ENCODE peak calls at places on chromosomes 6 and 20, in seven cellular contexts. One of them, this sample, is unnamed.
A peak's percentile ranks its signal among the peaks of the same experiment; 100 is the strongest.

GRCh38 chr20:1448081-1448627 is 18.5 kb downstream of the NSFL1C start:
- DNase-seq in testis: no peak
- DNase-seq in ovary: no peak
- DNase-seq in adrenal gland: peak; percentile 68
- DNase-seq in stomach: no peak
- DNase-seq in uterus: no peak
- DNase-seq in heart left ventricle: no peak
- DNase-seq in this sample: no peak

GRCh38 chr6:142409794-142410193 is 108.0 kb downstream of the ADGRG6 start:
- DNase-seq in ovary: no peak
- DNase-seq in heart left ventricle: no peak
- DNase-seq in testis: no peak
- DNase-seq in uterus: no peak
- DNase-seq in stomach: no peak
- DNase-seq in adrenal gland: no peak
- DNase-seq in this sample: no peak

GRCh38 chr6:136975089-136975715 is 53.1 kb downstream of the SLC35D3 start:
- DNase-seq in stomach: no peak
- DNase-seq in heart left ventricle: no peak
- DNase-seq in uterus: no peak
- DNase-seq in testis: no peak
- DNase-seq in adrenal gland: no peak
- DNase-seq in ovary: no peak
- DNase-seq in this sample: no peak

GRCh38 chr6:39772559-39773283 is 19.5 kb upstream of the DAAM2 start:
- DNase-seq in testis: peak; percentile 32
- DNase-seq in heart left ventricle: no peak
- DNase-seq in uterus: no peak
- DNase-seq in adrenal gland: no peak
- DNase-seq in ovary: no peak
- DNase-seq in stomach: no peak
- DNase-seq in this sample: no peak

GRCh38 chr6:81401970-81402690 is 350.4 kb downstream of the TENT5A start:
- DNase-seq in ovary: no peak
- DNase-seq in adrenal gland: peak; percentile 7
- DNase-seq in testis: no peak
- DNase-seq in stomach: no peak
- DNase-seq in uterus: no peak
- DNase-seq in heart left ventricle: no peak
- DNase-seq in this sample: no peak

GRCh38 chr6:52285174-52286068 is 879 bp upstream of the MCM3 start:
- DNase-seq in stomach: no peak
- DNase-seq in ovary: no peak
- DNase-seq in uterus: no peak
- DNase-seq in testis: no peak
- DNase-seq in adrenal gland: no peak
- DNase-seq in heart left ventricle: no peak
- DNase-seq in this sample: no peak

GRCh38 chr6:33298773-33299236 is at the start of gene RGL2:
- DNase-seq in testis: peak; percentile 77
- DNase-seq in ovary: peak; percentile 85
- DNase-seq in heart left ventricle: peak; percentile 91
- DNase-seq in adrenal gland: peak; percentile 85
- DNase-seq in stomach: peak; percentile 83
- DNase-seq in uterus: peak; percentile 84
- DNase-seq in this sample: peak; percentile 49

GRCh38 chr6:108862479-108863191 is 14.4 kb downstream of the ARMC2 start:
- DNase-seq in ovary: no peak
- DNase-seq in stomach: no peak
- DNase-seq in testis: peak; percentile 51
- DNase-seq in uterus: no peak
- DNase-seq in adrenal gland: peak; percentile 40
- DNase-seq in heart left ventricle: peak; percentile 53
- DNase-seq in this sample: no peak

GRCh38 chr6:11851405-11851804 is 72.8 kb upstream of the ADTRP start:
- DNase-seq in testis: no peak
- DNase-seq in stomach: no peak
- DNase-seq in uterus: no peak
- DNase-seq in ovary: no peak
- DNase-seq in adrenal gland: no peak
- DNase-seq in heart left ventricle: no peak
- DNase-seq in this sample: peak; percentile 56

GRCh38 chr6:162538643-162539064 is 188.9 kb downstream of the PRKN start:
- DNase-seq in adrenal gland: no peak
- DNase-seq in ovary: no peak
- DNase-seq in heart left ventricle: peak; percentile 79
- DNase-seq in testis: no peak
- DNase-seq in uterus: no peak
- DNase-seq in stomach: no peak
- DNase-seq in this sample: no peak

GRCh38 chr20:34111057-34111711 is 859 bp downstream of the EIF2S2 start:
- DNase-seq in testis: no peak
- DNase-seq in heart left ventricle: no peak
- DNase-seq in stomach: no peak
- DNase-seq in uterus: no peak
- DNase-seq in adrenal gland: peak; percentile 47
- DNase-seq in ovary: no peak
- DNase-seq in this sample: no peak

GRCh38 chr6:41277644-41278043 is 8.8 kb downstream of the TREM1 start:
- DNase-seq in adrenal gland: peak; percentile 27
- DNase-seq in uterus: no peak
- DNase-seq in heart left ventricle: no peak
- DNase-seq in ovary: no peak
- DNase-seq in testis: no peak
- DNase-seq in stomach: no peak
- DNase-seq in this sample: no peak

GRCh38 chr20:2165871-2166270 is 64.2 kb downstream of the STK35 start:
- DNase-seq in stomach: peak; percentile 3
- DNase-seq in testis: no peak
- DNase-seq in ovary: no peak
- DNase-seq in heart left ventricle: no peak
- DNase-seq in uterus: no peak
- DNase-seq in adrenal gland: no peak
- DNase-seq in this sample: no peak

GRCh38 chr6:100461920-100462295 is 2.8 kb downstream of the SIM1 start:
- DNase-seq in stomach: no peak
- DNase-seq in testis: no peak
- DNase-seq in heart left ventricle: no peak
- DNase-seq in ovary: no peak
- DNase-seq in uterus: no peak
- DNase-seq in adrenal gland: no peak
- DNase-seq in this sample: no peak

GRCh38 chr6:165876568-165876967 is 213.5 kb upstream of the PDE10A start:
- DNase-seq in uterus: peak; percentile 74
- DNase-seq in testis: no peak
- DNase-seq in adrenal gland: peak; percentile 58
- DNase-seq in stomach: no peak
- DNase-seq in ovary: peak; percentile 74
- DNase-seq in heart left ventricle: peak; percentile 68
- DNase-seq in this sample: no peak

GRCh38 chr6:83198486-83199172 is 5.5 kb downstream of the RWDD2A start:
- DNase-seq in adrenal gland: no peak
- DNase-seq in ovary: no peak
- DNase-seq in testis: no peak
- DNase-seq in uterus: no peak
- DNase-seq in stomach: no peak
- DNase-seq in heart left ventricle: no peak
- DNase-seq in this sample: peak; percentile 15

GRCh38 chr6:115570326-115570725 is 490.4 kb downstream of the FRK start:
- DNase-seq in testis: no peak
- DNase-seq in stomach: no peak
- DNase-seq in ovary: no peak
- DNase-seq in uterus: no peak
- DNase-seq in adrenal gland: no peak
- DNase-seq in heart left ventricle: no peak
- DNase-seq in this sample: no peak

GRCh38 chr6:157682856-157683481 is 140.1 kb upstream of the SNX9 start:
- DNase-seq in uterus: peak; percentile 45
- DNase-seq in ovary: no peak
- DNase-seq in adrenal gland: no peak
- DNase-seq in stomach: no peak
- DNase-seq in heart left ventricle: no peak
- DNase-seq in testis: no peak
- DNase-seq in this sample: no peak

GRCh38 chr20:62550087-62550565 is 74.3 kb upstream of the GATA5 start:
- DNase-seq in testis: peak; percentile 47
- DNase-seq in heart left ventricle: peak; percentile 94
- DNase-seq in uterus: peak; percentile 55
- DNase-seq in ovary: peak; percentile 13
- DNase-seq in adrenal gland: no peak
- DNase-seq in stomach: no peak
- DNase-seq in this sample: no peak

GRCh38 chr6:149060300-149060984 is 257.1 kb upstream of the TAB2 start:
- DNase-seq in uterus: no peak
- DNase-seq in adrenal gland: no peak
- DNase-seq in stomach: no peak
- DNase-seq in ovary: no peak
- DNase-seq in testis: no peak
- DNase-seq in heart left ventricle: peak; percentile 38
- DNase-seq in this sample: no peak

GRCh38 chr6:43714311-43715055 is 26.9 kb upstream of the MRPS18A start:
- DNase-seq in uterus: peak; percentile 83
- DNase-seq in stomach: no peak
- DNase-seq in ovary: peak; percentile 66
- DNase-seq in adrenal gland: peak; percentile 77
- DNase-seq in heart left ventricle: peak; percentile 51
- DNase-seq in testis: no peak
- DNase-seq in this sample: no peak

GRCh38 chr6:45472383-45472782 is 94.6 kb upstream of the SUPT3H start:
- DNase-seq in adrenal gland: peak; percentile 4
- DNase-seq in heart left ventricle: peak; percentile 26
- DNase-seq in ovary: peak; percentile 35
- DNase-seq in stomach: no peak
- DNase-seq in testis: no peak
- DNase-seq in uterus: no peak
- DNase-seq in this sample: no peak

GRCh38 chr6:138229072-138229471 is 10.8 kb upstream of the PBOV1 start:
- DNase-seq in ovary: no peak
- DNase-seq in adrenal gland: no peak
- DNase-seq in stomach: no peak
- DNase-seq in heart left ventricle: no peak
- DNase-seq in testis: no peak
- DNase-seq in uterus: no peak
- DNase-seq in this sample: no peak

GRCh38 chr20:1526896-1527295 is 30.6 kb downstream of the SIRPD start:
- DNase-seq in uterus: no peak
- DNase-seq in ovary: no peak
- DNase-seq in testis: no peak
- DNase-seq in heart left ventricle: no peak
- DNase-seq in adrenal gland: no peak
- DNase-seq in stomach: no peak
- DNase-seq in this sample: no peak

GRCh38 chr6:77055711-77056110 is 407.6 kb downstream of the HTR1B start:
- DNase-seq in stomach: no peak
- DNase-seq in adrenal gland: no peak
- DNase-seq in testis: no peak
- DNase-seq in heart left ventricle: no peak
- DNase-seq in uterus: no peak
- DNase-seq in ovary: no peak
- DNase-seq in this sample: no peak

GRCh38 chr20:57102566-57102965 is 163.9 kb downstream of the BMP7 start:
- DNase-seq in testis: no peak
- DNase-seq in adrenal gland: no peak
- DNase-seq in heart left ventricle: no peak
- DNase-seq in stomach: no peak
- DNase-seq in ovary: no peak
- DNase-seq in uterus: no peak
- DNase-seq in this sample: no peak

GRCh38 chr6:36116943-36117342 is 13.4 kb upstream of the MAPK13 start:
- DNase-seq in testis: no peak
- DNase-seq in heart left ventricle: no peak
- DNase-seq in stomach: no peak
- DNase-seq in uterus: no peak
- DNase-seq in adrenal gland: no peak
- DNase-seq in ovary: no peak
- DNase-seq in this sample: no peak
- TF ChIP-seq POLR2A in testis: no peak
- TF ChIP-seq POLR2A in heart left ventricle: no peak
- TF ChIP-seq POLR2A in stomach: no peak
- TF ChIP-seq POLR2A in uterus: no peak
- TF ChIP-seq POLR2A in adrenal gland: no peak
- TF ChIP-seq POLR2A in ovary: no peak
- TF ChIP-seq POLR2A in this sample: no peak

GRCh38 chr20:50175938-50176933 is 14.4 kb upstream of the CEBPB start:
- DNase-seq in uterus: no peak
- DNase-seq in heart left ventricle: no peak
- DNase-seq in stomach: no peak
- DNase-seq in testis: no peak
- DNase-seq in ovary: no peak
- DNase-seq in adrenal gland: no peak
- DNase-seq in this sample: no peak
- TF ChIP-seq POLR2A in uterus: no peak
- TF ChIP-seq POLR2A in heart left ventricle: no peak
- TF ChIP-seq POLR2A in stomach: no peak
- TF ChIP-seq POLR2A in testis: no peak
- TF ChIP-seq POLR2A in ovary: no peak
- TF ChIP-seq POLR2A in adrenal gland: no peak
- TF ChIP-seq POLR2A in this sample: no peak

GRCh38 chr6:37105782-37106137 is 64.2 kb upstream of the PIM1 start:
- DNase-seq in testis: no peak
- DNase-seq in uterus: no peak
- DNase-seq in adrenal gland: no peak
- DNase-seq in stomach: no peak
- DNase-seq in ovary: no peak
- DNase-seq in heart left ventricle: no peak
- DNase-seq in this sample: no peak

GRCh38 chr6:37102299-37103168 is 67.4 kb upstream of the PIM1 start:
- DNase-seq in stomach: peak; percentile 84
- DNase-seq in ovary: peak; percentile 87
- DNase-seq in adrenal gland: peak; percentile 97
- DNase-seq in uterus: peak; percentile 90
- DNase-seq in heart left ventricle: peak; percentile 95
- DNase-seq in testis: peak; percentile 84
- DNase-seq in this sample: peak; percentile 81

GRCh38 chr6:37104935-37105781 is 64.8 kb upstream of the PIM1 start:
- DNase-seq in heart left ventricle: no peak
- DNase-seq in ovary: no peak
- DNase-seq in testis: no peak
- DNase-seq in adrenal gland: no peak
- DNase-seq in uterus: no peak
- DNase-seq in stomach: no peak
- DNase-seq in this sample: no peak

GRCh38 chr6:37101991-37102298 is 68.0 kb upstream of the PIM1 start:
- DNase-seq in uterus: no peak
- DNase-seq in adrenal gland: no peak
- DNase-seq in heart left ventricle: no peak
- DNase-seq in testis: no peak
- DNase-seq in stomach: no peak
- DNase-seq in ovary: no peak
- DNase-seq in this sample: no peak

GRCh38 chr6:37103169-37104039 is 66.5 kb upstream of the PIM1 start:
- DNase-seq in heart left ventricle: peak; percentile 78
- DNase-seq in ovary: peak; percentile 38
- DNase-seq in testis: no peak
- DNase-seq in stomach: peak; percentile 95
- DNase-seq in adrenal gland: peak; percentile 86
- DNase-seq in uterus: peak; percentile 50
- DNase-seq in this sample: peak; percentile 19
- TF ChIP-seq POLR2A in heart left ventricle: no peak
- TF ChIP-seq POLR2A in ovary: no peak
- TF ChIP-seq POLR2A in testis: no peak
- TF ChIP-seq POLR2A in stomach: no peak
- TF ChIP-seq POLR2A in adrenal gland: peak; percentile 1
- TF ChIP-seq POLR2A in uterus: no peak
- TF ChIP-seq POLR2A in this sample: no peak

GRCh38 chr20:49179368-49180277 is 8.5 kb downstream of the STAU1 start:
- DNase-seq in heart left ventricle: no peak
- DNase-seq in adrenal gland: no peak
- DNase-seq in stomach: no peak
- DNase-seq in uterus: no peak
- DNase-seq in ovary: no peak
- DNase-seq in testis: no peak
- DNase-seq in this sample: no peak
- TF ChIP-seq POLR2A in heart left ventricle: no peak
- TF ChIP-seq POLR2A in adrenal gland: no peak
- TF ChIP-seq POLR2A in stomach: no peak
- TF ChIP-seq POLR2A in uterus: no peak
- TF ChIP-seq POLR2A in ovary: no peak
- TF ChIP-seq POLR2A in testis: no peak
- TF ChIP-seq POLR2A in this sample: no peak